ENCODE peak calls at places on chromosome 21, in four cellular contexts. M is SK-N-SH, D is AG09309, W is Caco-2. R is an unnamed sample.

GRCh38 chr21:46599251-46599572 is 5.7 kb downstream of the S100B start:
- DNase-seq in M (peak), D (peak), W (no peak), R (peak)

GRCh38 chr21:37263827-37264226 is 3.3 kb downstream of the VPS26C start:
- DNase-seq in M (no peak), W (no peak), D (no peak), R (peak)

GRCh38 chr21:16095005-16095404 is 365.2 kb downstream of the USP25 start:
- DNase-seq in W (no peak), D (no peak), M (peak), R (no peak)

GRCh38 chr21:25636727-25637126 is 2.3 kb upstream of the JAM2 start:
- DNase-seq in M (no peak), W (no peak), D (no peak), R (peak)

GRCh38 chr21:14591882-14592281 is 45.8 kb upstream of the SAMSN1 start:
- DNase-seq in M (no peak), D (no peak), W (no peak), R (peak)

GRCh38 chr21:36254106-36254941 is 65.7 kb upstream of the MORC3 start:
- DNase-seq in W (no peak), M (no peak), D (no peak), R (no peak)

GRCh38 chr21:45805321-45805720 is 161.8 kb downstream of the PCBP3 start:
- DNase-seq in M (no peak), W (no peak), D (no peak), R (no peak)

GRCh38 chr21:15616864-15617574 is 112.8 kb upstream of the USP25 start:
- DNase-seq in W (no peak), D (no peak), M (no peak), R (peak)

GRCh38 chr21:27813750-27814149 is 846.9 kb upstream of the ADAMTS5 start:
- DNase-seq in W (no peak), D (no peak), M (no peak), R (no peak)

GRCh38 chr21:39097335-39097861 is 85.9 kb downstream of the PSMG1 start:
- DNase-seq in D (no peak), M (peak), W (no peak), R (no peak)

GRCh38 chr21:38234395-38235142 is 22.2 kb upstream of the KCNJ15 start:
- DNase-seq in W (no peak), D (no peak), M (no peak), R (no peak)

GRCh38 chr21:45555557-45556301 is 13.5 kb upstream of the SLC19A1 start:
- DNase-seq in M (peak), D (peak), W (peak), R (peak)

GRCh38 chr21:32412998-32413504 is 545 bp downstream of the EVA1C start:
- DNase-seq in M (no peak), W (no peak), D (no peak), R (peak)

GRCh38 chr21:36464590-36464989 is 15.3 kb downstream of the CLDN14 start:
- DNase-seq in D (no peak), W (no peak), M (no peak), R (no peak)

GRCh38 chr21:25283720-25284119 is 323.6 kb downstream of the MRPL39 start:
- DNase-seq in W (no peak), M (no peak), D (peak), R (peak)

GRCh38 chr21:29718081-29718815 is 221.5 kb downstream of the GRIK1 start:
- DNase-seq in M (no peak), W (no peak), D (no peak), R (peak)

GRCh38 chr21:36512971-36513370 is 33.0 kb upstream of the CLDN14 start:
- DNase-seq in D (no peak), M (no peak), W (no peak), R (no peak)

GRCh38 chr21:33495743-33496142 is 4.2 kb upstream of the DNAJC28 start:
- DNase-seq in M (no peak), D (no peak), W (no peak), R (no peak)

GRCh38 chr21:44804762-44805161 is 3.1 kb upstream of the UBE2G2 start:
- DNase-seq in M (peak), W (no peak), D (no peak), R (no peak)

GRCh38 chr21:31557421-31557955 is 102.0 kb upstream of the SOD1 start:
- DNase-seq in D (no peak), M (peak), W (no peak), R (no peak)

GRCh38 chr21:40373760-40374159 is 473.2 kb downstream of the DSCAM start:
- DNase-seq in D (no peak), W (no peak), M (no peak), R (no peak)

GRCh38 chr21:27683292-27683691 is 716.4 kb upstream of the ADAMTS5 start:
- DNase-seq in M (no peak), D (no peak), W (no peak), R (no peak)

GRCh38 chr21:32806810-32807386 is 35.3 kb upstream of the PAXBP1 start:
- DNase-seq in M (no peak), W (no peak), D (no peak), R (peak)

GRCh38 chr21:35232545-35233176 is 183.6 kb upstream of the RUNX1 start:
- DNase-seq in D (no peak), M (no peak), W (peak), R (peak)

GRCh38 chr21:45670731-45671130 is 27.2 kb downstream of the PCBP3 start:
- DNase-seq in W (no peak), M (no peak), D (no peak), R (no peak)

GRCh38 chr21:28239345-28239744 is 753.3 kb downstream of the LTN1 start:
- DNase-seq in D (no peak), W (no peak), M (no peak), R (peak)

GRCh38 chr21:37862536-37862935 is 53.7 kb downstream of the KCNJ6 start:
- DNase-seq in M (peak), W (peak), D (no peak), R (peak)

GRCh38 chr21:36753556-36753955 is 54.6 kb downstream of the SIM2 start:
- DNase-seq in D (peak), W (no peak), M (no peak), R (peak)

GRCh38 chr21:32562426-32562825 is 22.9 kb downstream of the TCP10L start:
- DNase-seq in W (no peak), M (no peak), D (peak), R (peak)

GRCh38 chr21:32403201-32403701 is 9.3 kb upstream of the EVA1C start:
- DNase-seq in M (peak), D (no peak), W (peak), R (peak)

GRCh38 chr21:45596704-45597318 is 46.7 kb upstream of the PCBP3 start:
- DNase-seq in D (no peak), W (peak), M (peak), R (peak)

GRCh38 chr21:46065215-46065992 is 32.5 kb upstream of the COL6A2 start:
- DNase-seq in M (no peak), D (no peak), W (peak), R (peak)

GRCh38 chr21:35743571-35743970 is 316.8 kb downstream of the SETD4 start:
- DNase-seq in D (no peak), W (no peak), M (no peak), R (peak)

GRCh38 chr21:31470896-31471694 is 127.0 kb upstream of the TIAM1 start:
- DNase-seq in D (no peak), M (no peak), W (no peak), R (no peak)

GRCh38 chr21:42360317-42360716 is 6.0 kb downstream of the TFF1 start:
- DNase-seq in W (no peak), M (no peak), D (no peak), R (no peak)
- TF ChIP-seq CTCF in W (no peak), M (no peak), D (no peak), R (no peak)

GRCh38 chr21:43324596-43324995 is 102.3 kb downstream of the SIK1 start:
- DNase-seq in W (no peak), D (no peak), M (no peak), R (no peak)

GRCh38 chr21:43323244-43324005 is 103.5 kb downstream of the SIK1 start:
- DNase-seq in W (no peak), M (no peak), D (no peak), R (no peak)

GRCh38 chr21:43328171-43328570 is 98.8 kb downstream of the SIK1 start:
- DNase-seq in D (no peak), W (no peak), M (no peak), R (no peak)

GRCh38 chr21:43325036-43325435 is 101.9 kb downstream of the SIK1 start:
- DNase-seq in W (no peak), D (no peak), M (no peak), R (no peak)

DNA sequence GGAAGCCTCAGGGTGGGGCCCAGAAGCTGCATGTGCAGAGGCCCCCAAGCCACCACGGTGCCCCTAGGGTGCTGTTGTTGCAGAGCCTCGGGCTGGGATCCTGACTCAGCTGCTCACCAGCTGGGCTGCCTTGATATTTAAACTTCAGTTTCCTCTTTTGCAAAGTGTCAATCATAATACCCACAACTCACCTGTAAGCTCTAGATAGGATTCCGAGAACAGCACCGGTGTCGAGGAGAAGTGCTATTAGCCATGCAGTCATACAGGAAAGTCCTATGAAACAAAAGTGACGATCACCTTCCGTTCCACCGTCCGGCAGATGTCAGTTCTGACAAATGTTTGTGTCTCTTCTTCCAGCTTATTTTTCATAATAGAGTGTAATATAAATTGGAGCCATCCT is 101.0 kb downstream of the SIK1 start:
- DNase-seq in D (no peak), M (no peak), W (no peak), R (no peak)
- H3K4me3 ChIP-seq in D (no peak), M (no peak), W (no peak), R (no peak)

DNA sequence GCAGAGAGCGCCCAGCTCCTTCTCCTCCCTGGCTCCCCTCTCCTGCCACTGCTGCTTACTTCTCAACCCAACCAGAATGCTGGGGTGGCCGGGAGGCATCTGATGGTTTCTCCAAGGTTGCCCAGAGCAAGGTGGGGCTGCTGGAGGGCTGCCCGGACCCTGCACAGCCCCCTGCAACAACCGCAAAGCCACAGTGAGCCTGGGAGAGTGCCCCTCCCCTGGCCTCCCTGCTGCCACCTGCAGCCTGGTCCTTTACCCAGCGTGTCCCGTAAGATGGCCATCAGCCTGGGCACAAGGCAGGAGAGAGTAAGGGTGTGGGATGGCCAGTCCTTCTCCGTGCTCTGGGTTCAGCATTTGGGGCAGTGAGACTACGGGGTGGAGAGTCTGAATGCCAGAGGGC is 17.0 kb downstream of the MX2 start:
- DNase-seq in M (no peak), W (no peak), D (no peak), R (no peak)
- TF ChIP-seq CTCF in M (no peak), W (no peak), D (peak), R (no peak)

DNA sequence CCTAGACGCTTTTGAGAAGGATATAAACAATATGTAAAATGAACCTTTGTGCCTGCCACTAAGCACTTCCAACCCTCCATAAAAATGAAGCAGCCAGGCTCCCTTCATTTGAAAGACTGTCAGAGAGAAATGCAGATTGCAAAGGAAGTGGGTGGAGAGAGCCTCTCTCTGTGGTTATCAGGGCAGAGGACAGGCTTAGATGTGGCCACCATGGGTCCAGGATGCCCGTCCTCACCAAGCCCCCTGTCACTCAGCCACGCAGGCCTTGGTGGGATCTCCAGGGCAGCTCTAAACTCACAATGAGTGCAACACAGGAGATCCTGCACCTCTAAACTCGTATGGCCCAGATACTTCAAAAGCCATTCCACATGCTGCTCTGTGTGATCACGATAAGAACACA is 37.9 kb downstream of the TMPRSS2 start:
- DNase-seq in D (no peak), M (no peak), W (no peak), R (no peak)
- H3K4me3 ChIP-seq in D (no peak), M (no peak), W (no peak), R (no peak)

R was measured in cardiac fibroblast.